ENCODE peak calls at places on chromosomes 11 and 22, in five cellular contexts. One of them, this sample, is unnamed. For H3K4me1, the result is how much of the 10 kb centered on the place peaks cover.

GRCh38 chr11:42974510-42974909 is 337.3 kb upstream of the API5 start:
- DNase-seq in MM.1S: no peak
- DNase-seq in GM23338: peak
- DNase-seq in A549: peak
- DNase-seq in fibroblast of lung: no peak
- DNase-seq in this sample: no peak

GRCh38 chr11:110955797-110956196 is 243.6 kb upstream of the ARHGAP20 start:
- DNase-seq in MM.1S: no peak
- DNase-seq in GM23338: no peak
- DNase-seq in A549: no peak
- DNase-seq in fibroblast of lung: peak
- DNase-seq in this sample: peak

GRCh38 chr11:119728651-119729580 is at the start of gene NECTIN1:
- DNase-seq in MM.1S: peak
- DNase-seq in GM23338: peak
- DNase-seq in A549: peak
- DNase-seq in fibroblast of lung: peak
- DNase-seq in this sample: peak

GRCh38 chr11:19187101-19187500 is 14.7 kb downstream of the CSRP3 start:
- DNase-seq in MM.1S: no peak
- DNase-seq in GM23338: no peak
- DNase-seq in A549: no peak
- DNase-seq in fibroblast of lung: peak
- DNase-seq in this sample: no peak

GRCh38 chr11:75029836-75030631 is 41.3 kb downstream of the NEU3 start:
- DNase-seq in MM.1S: no peak
- DNase-seq in GM23338: no peak
- DNase-seq in A549: no peak
- DNase-seq in fibroblast of lung: no peak
- DNase-seq in this sample: no peak

GRCh38 chr22:28921585-28921879 is 38.2 kb downstream of the ZNRF3 start:
- DNase-seq in MM.1S: no peak
- DNase-seq in GM23338: no peak
- DNase-seq in A549: no peak
- DNase-seq in fibroblast of lung: no peak
- DNase-seq in this sample: no peak

GRCh38 chr11:129077191-129077590 is 114.9 kb downstream of the ARHGAP32 start:
- DNase-seq in MM.1S: no peak
- DNase-seq in GM23338: peak
- DNase-seq in A549: no peak
- DNase-seq in fibroblast of lung: no peak
- DNase-seq in this sample: no peak

GRCh38 chr22:25334091-25334490 is 114.7 kb downstream of the CRYBB2 start:
- DNase-seq in MM.1S: peak
- DNase-seq in GM23338: peak
- DNase-seq in A549: peak
- DNase-seq in fibroblast of lung: no peak
- DNase-seq in this sample: no peak

GRCh38 chr11:8205566-8205965 is 36.7 kb upstream of the RIC3 start:
- DNase-seq in MM.1S: no peak
- DNase-seq in GM23338: no peak
- DNase-seq in A549: no peak
- DNase-seq in fibroblast of lung: no peak
- DNase-seq in this sample: no peak

GRCh38 chr22:45584121-45584570 is 81.5 kb downstream of the FBLN1 start:
- DNase-seq in MM.1S: no peak
- DNase-seq in GM23338: no peak
- DNase-seq in A549: peak
- DNase-seq in fibroblast of lung: peak
- DNase-seq in this sample: no peak

GRCh38 chr22:29883045-29883830 is at the start of gene MTMR3:
- DNase-seq in MM.1S: peak
- DNase-seq in GM23338: peak
- DNase-seq in A549: peak
- DNase-seq in fibroblast of lung: peak
- DNase-seq in this sample: peak

GRCh38 chr11:107821199-107821926 is 37.2 kb downstream of the SLC35F2 start:
- DNase-seq in MM.1S: no peak
- DNase-seq in GM23338: no peak
- DNase-seq in A549: no peak
- DNase-seq in fibroblast of lung: peak
- DNase-seq in this sample: no peak

GRCh38 chr11:1741741-1742140 is 8.7 kb downstream of the IFITM10 start:
- DNase-seq in MM.1S: no peak
- DNase-seq in GM23338: no peak
- DNase-seq in A549: no peak
- DNase-seq in fibroblast of lung: no peak
- DNase-seq in this sample: no peak

GRCh38 chr11:111454561-111455192 is 57.5 kb downstream of the BTG4 start:
- DNase-seq in MM.1S: peak
- DNase-seq in GM23338: peak
- DNase-seq in A549: peak
- DNase-seq in fibroblast of lung: peak
- DNase-seq in this sample: no peak

GRCh38 chr11:17746096-17746495 is 11.5 kb downstream of the KCNC1 start:
- DNase-seq in MM.1S: no peak
- DNase-seq in GM23338: no peak
- DNase-seq in A549: no peak
- DNase-seq in fibroblast of lung: no peak
- DNase-seq in this sample: no peak

GRCh38 chr11:33480636-33481035 is 220.0 kb downstream of the C11orf91 start:
- DNase-seq in MM.1S: no peak
- DNase-seq in GM23338: no peak
- DNase-seq in A549: no peak
- DNase-seq in fibroblast of lung: no peak
- DNase-seq in this sample: no peak

GRCh38 chr22:38172016-38172431 is 9.6 kb downstream of the PLA2G6 start:
- DNase-seq in MM.1S: no peak
- DNase-seq in GM23338: no peak
- DNase-seq in A549: no peak
- DNase-seq in fibroblast of lung: peak
- DNase-seq in this sample: no peak

GRCh38 chr22:38489561-38490133 is 16.5 kb downstream of the DDX17 start:
- DNase-seq in MM.1S: no peak
- DNase-seq in GM23338: no peak
- DNase-seq in A549: no peak
- DNase-seq in fibroblast of lung: no peak
- DNase-seq in this sample: no peak

GRCh38 chr11:130601141-130601540 is 152.7 kb downstream of the ADAMTS15 start:
- DNase-seq in MM.1S: no peak
- DNase-seq in GM23338: peak
- DNase-seq in A549: no peak
- DNase-seq in fibroblast of lung: peak
- DNase-seq in this sample: no peak

GRCh38 chr11:64485077-64485476 is 105.9 kb upstream of the SLC22A12 start:
- DNase-seq in MM.1S: no peak
- DNase-seq in GM23338: peak
- DNase-seq in A549: no peak
- DNase-seq in fibroblast of lung: no peak
- DNase-seq in this sample: no peak

GRCh38 chr11:66323684-66324083 is 6.8 kb upstream of the CD248 start:
- DNase-seq in MM.1S: no peak
- DNase-seq in GM23338: no peak
- DNase-seq in A549: no peak
- DNase-seq in fibroblast of lung: no peak
- DNase-seq in this sample: no peak

GRCh38 chr11:66321606-66322005 is 4.8 kb upstream of the CD248 start:
- DNase-seq in MM.1S: no peak
- DNase-seq in GM23338: no peak
- DNase-seq in A549: no peak
- DNase-seq in fibroblast of lung: no peak
- DNase-seq in this sample: no peak

GRCh38 chr11:66325140-66325754 is 8.4 kb upstream of the CD248 start:
- DNase-seq in MM.1S: no peak
- DNase-seq in GM23338: no peak
- DNase-seq in A549: no peak
- DNase-seq in fibroblast of lung: peak
- DNase-seq in this sample: no peak

GRCh38 chr11:66324626-66325025 is 7.8 kb upstream of the CD248 start:
- DNase-seq in MM.1S: no peak
- DNase-seq in GM23338: no peak
- DNase-seq in A549: no peak
- DNase-seq in fibroblast of lung: peak
- DNase-seq in this sample: no peak

DNA sequence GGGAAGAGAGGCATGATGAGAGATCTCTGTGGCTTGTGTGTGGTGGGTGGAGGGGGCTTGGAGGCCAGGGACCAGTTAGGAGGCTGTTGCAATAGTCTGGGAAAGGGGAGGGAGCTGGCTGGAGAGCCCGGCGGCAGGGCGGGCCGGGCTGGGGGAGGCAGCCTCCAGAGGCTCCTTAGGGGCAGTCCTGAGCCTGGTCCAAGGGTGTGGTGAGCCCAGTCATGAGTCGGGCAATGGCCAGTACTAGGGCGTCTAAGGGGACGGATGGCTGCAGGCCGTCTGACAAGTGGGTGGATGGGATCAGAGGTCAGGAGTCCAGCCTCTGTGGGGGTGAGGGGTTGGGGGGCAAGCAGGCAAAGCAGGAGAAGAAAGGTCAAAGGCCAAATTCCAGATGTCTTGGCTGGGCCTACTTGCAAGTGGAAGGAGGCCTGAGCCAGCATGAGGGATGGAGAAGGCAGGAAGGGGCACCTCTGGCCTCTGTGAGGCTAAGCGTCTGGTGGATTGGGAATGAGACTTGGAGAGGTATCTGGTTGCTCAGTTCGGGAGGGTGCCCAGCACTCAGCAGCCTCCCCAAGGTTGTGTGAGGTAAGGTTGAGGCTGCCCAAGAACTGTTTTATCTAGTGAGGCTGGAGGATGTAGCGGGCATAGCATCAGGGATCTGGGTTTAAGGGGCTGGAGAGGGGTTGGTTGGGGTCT is 6.0 kb upstream of the CD248 start:
- DNase-seq in MM.1S: no peak
- DNase-seq in GM23338: no peak
- DNase-seq in A549: no peak
- DNase-seq in fibroblast of lung: no peak
- DNase-seq in this sample: no peak
- H3K4me1 ChIP-seq in MM.1S: under half
- H3K4me1 ChIP-seq in GM23338: under half
- H3K4me1 ChIP-seq in A549: under half
- H3K4me1 ChIP-seq in fibroblast of lung: half or more
- H3K4me1 ChIP-seq in this sample: under half

DNA sequence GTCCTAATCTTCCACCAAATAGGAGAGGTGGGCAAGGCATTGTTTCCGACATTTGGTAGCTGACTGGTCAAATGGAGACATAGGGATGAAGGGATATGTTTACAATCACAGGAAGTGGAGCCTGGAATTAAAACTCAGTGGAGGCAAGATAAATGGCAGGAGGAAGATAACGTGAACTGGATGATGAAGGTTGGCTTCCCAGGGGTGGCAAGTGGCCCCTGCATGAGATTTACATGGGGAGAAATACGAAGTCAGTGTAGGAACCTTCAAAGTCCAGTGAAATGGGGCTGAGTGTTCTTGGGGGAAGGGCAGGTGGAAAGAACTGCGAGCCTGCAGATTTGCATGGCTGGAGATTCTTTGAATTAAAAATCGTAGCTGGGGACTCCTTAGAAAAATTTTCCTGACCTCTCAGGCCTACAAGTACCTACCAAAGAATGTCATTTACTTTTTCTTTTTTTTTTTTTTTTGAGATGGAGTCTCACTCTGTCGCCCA is 724 bp upstream of the FOXRED2 start:
- DNase-seq in MM.1S: no peak
- DNase-seq in GM23338: no peak
- DNase-seq in A549: no peak
- DNase-seq in fibroblast of lung: no peak
- DNase-seq in this sample: no peak
- H3K4me2 ChIP-seq in MM.1S: peak
- H3K4me2 ChIP-seq in GM23338: peak
- H3K4me2 ChIP-seq in A549: peak
- H3K4me2 ChIP-seq in fibroblast of lung: peak
- H3K4me2 ChIP-seq in this sample: peak

GRCh38 chr22:43539572-43540533 is 128.0 kb downstream of the MPPED1 start:
- DNase-seq in MM.1S: no peak
- DNase-seq in GM23338: no peak
- DNase-seq in A549: no peak
- DNase-seq in fibroblast of lung: no peak
- DNase-seq in this sample: no peak

GRCh38 chr22:43535741-43536140 is 123.9 kb downstream of the MPPED1 start:
- DNase-seq in MM.1S: no peak
- DNase-seq in GM23338: no peak
- DNase-seq in A549: no peak
- DNase-seq in fibroblast of lung: no peak
- DNase-seq in this sample: no peak

GRCh38 chr22:43534916-43535315 is 123.1 kb downstream of the MPPED1 start:
- DNase-seq in MM.1S: no peak
- DNase-seq in GM23338: no peak
- DNase-seq in A549: no peak
- DNase-seq in fibroblast of lung: no peak
- DNase-seq in this sample: no peak

GRCh38 chr22:43535336-43535735 is 123.5 kb downstream of the MPPED1 start:
- DNase-seq in MM.1S: no peak
- DNase-seq in GM23338: no peak
- DNase-seq in A549: no peak
- DNase-seq in fibroblast of lung: no peak
- DNase-seq in this sample: no peak

GRCh38 chr22:43537019-43537585 is 125.3 kb downstream of the MPPED1 start:
- DNase-seq in MM.1S: no peak
- DNase-seq in GM23338: no peak
- DNase-seq in A549: no peak
- DNase-seq in fibroblast of lung: no peak
- DNase-seq in this sample: no peak
- TF ChIP-seq CTCF in MM.1S: no peak
- TF ChIP-seq CTCF in GM23338: no peak
- TF ChIP-seq CTCF in A549: no peak
- TF ChIP-seq CTCF in fibroblast of lung: no peak
- TF ChIP-seq CTCF in this sample: no peak

GRCh38 chr11:21056644-21057043 is 387.3 kb downstream of the NELL1 start:
- DNase-seq in MM.1S: no peak
- DNase-seq in GM23338: no peak
- DNase-seq in A549: no peak
- DNase-seq in fibroblast of lung: no peak
- DNase-seq in this sample: no peak
- H3K4me1 ChIP-seq in MM.1S: under half
- H3K4me1 ChIP-seq in GM23338: under half
- H3K4me1 ChIP-seq in A549: under half
- H3K4me1 ChIP-seq in fibroblast of lung: under half
- H3K4me1 ChIP-seq in this sample: under half

GRCh38 chr11:32184057-32185055 is 93.5 kb downstream of the RCN1 start:
- DNase-seq in MM.1S: peak
- DNase-seq in GM23338: no peak
- DNase-seq in A549: no peak
- DNase-seq in fibroblast of lung: no peak
- DNase-seq in this sample: no peak

GRCh38 chr11:32183512-32183911 is 92.6 kb downstream of the RCN1 start:
- DNase-seq in MM.1S: no peak
- DNase-seq in GM23338: no peak
- DNase-seq in A549: no peak
- DNase-seq in fibroblast of lung: no peak
- DNase-seq in this sample: no peak

GRCh38 chr11:32186118-32186517 is 95.2 kb downstream of the RCN1 start:
- DNase-seq in MM.1S: no peak
- DNase-seq in GM23338: no peak
- DNase-seq in A549: no peak
- DNase-seq in fibroblast of lung: no peak
- DNase-seq in this sample: no peak

GRCh38 chr11:32187106-32187505 is 96.2 kb downstream of the RCN1 start:
- DNase-seq in MM.1S: no peak
- DNase-seq in GM23338: no peak
- DNase-seq in A549: no peak
- DNase-seq in fibroblast of lung: peak
- DNase-seq in this sample: no peak

GRCh38 chr11:32188785-32189184 is 97.9 kb downstream of the RCN1 start:
- DNase-seq in MM.1S: no peak
- DNase-seq in GM23338: peak
- DNase-seq in A549: peak
- DNase-seq in fibroblast of lung: no peak
- DNase-seq in this sample: no peak
- H3K4me2 ChIP-seq in MM.1S: no peak
- H3K4me2 ChIP-seq in GM23338: no peak
- H3K4me2 ChIP-seq in A549: no peak
- H3K4me2 ChIP-seq in fibroblast of lung: no peak
- H3K4me2 ChIP-seq in this sample: no peak